ENCODE peak calls at places on chromosome 22, in five cellular contexts. X is keratinocyte, R is pancreas, E is psoas muscle, A is tibial nerve. B is an unnamed sample.

GRCh38 chr22:43733138-43733537 is 79.0 kb downstream of the EFCAB6 start:
- DNase-seq in A (no peak), X (no peak), E (no peak), R (no peak), B (no peak)

GRCh38 chr22:16917144-16918003 is 90.6 kb downstream of the GAB4 start:
- DNase-seq in R (no peak), A (peak; percentile 73), X (no peak), E (peak; percentile 71), B (peak; percentile 42)

GRCh38 chr22:35637943-35638342 is 10.3 kb upstream of the APOL6 start:
- DNase-seq in A (no peak), X (no peak), E (no peak), R (no peak), B (no peak)

GRCh38 chr22:30425616-30426394 is at the start of gene MTFP1:
- DNase-seq in X (no peak), R (peak; percentile 87), A (peak; percentile 25), E (peak; percentile 74), B (peak; percentile 52)

GRCh38 chr22:35330258-35330861 is 30.7 kb downstream of the TOM1 start:
- DNase-seq in X (no peak), A (peak; percentile 91), R (peak; percentile 32), E (peak; percentile 92), B (peak; percentile 54)

GRCh38 chr22:44335903-44336803 is 23.4 kb upstream of the SHISAL1 start:
- DNase-seq in E (no peak), A (no peak), R (no peak), X (no peak), B (no peak)

GRCh38 chr22:43852605-43853327 is 9.5 kb downstream of the SULT4A1 start:
- DNase-seq in A (no peak), R (no peak), X (no peak), E (peak; percentile 52), B (no peak)

GRCh38 chr22:17807571-17808410 is 33.5 kb upstream of the BID start:
- DNase-seq in E (peak; percentile 83), R (peak; percentile 53), X (no peak), A (no peak), B (no peak)

GRCh38 chr22:44701824-44702478 is at the start of gene PRR5:
- DNase-seq in R (peak; percentile 94), A (peak; percentile 49), E (peak; percentile 85), X (peak; percentile 48), B (peak; percentile 89)

GRCh38 chr22:37728620-37729019 is 31.8 kb downstream of the TRIOBP start:
- DNase-seq in R (no peak), E (no peak), X (no peak), A (no peak), B (no peak)
- H3K27ac ChIP-seq in R (no peak overlapping the region), E (no peak overlapping the region), X (no peak overlapping the region), A (peak overlapping the region; percentile 67), B (no peak overlapping the region)

GRCh38 chr22:46454910-46455269 is 82.5 kb downstream of the CELSR1 start:
- DNase-seq in X (peak; percentile 77), A (no peak), E (no peak), R (peak; percentile 4), B (no peak)

GRCh38 chr22:46454233-46454909 is 83.0 kb downstream of the CELSR1 start:
- DNase-seq in E (no peak), R (peak; percentile 38), X (no peak), A (no peak), B (no peak)

GRCh38 chr22:46453006-46453828 is 84.2 kb downstream of the CELSR1 start:
- DNase-seq in R (peak; percentile 72), X (peak; percentile 60), E (no peak), A (no peak), B (no peak)

GRCh38 chr22:46452195-46453005 is 85.0 kb downstream of the CELSR1 start:
- DNase-seq in X (no peak), E (no peak), R (peak; percentile 31), A (no peak), B (no peak)

DNA sequence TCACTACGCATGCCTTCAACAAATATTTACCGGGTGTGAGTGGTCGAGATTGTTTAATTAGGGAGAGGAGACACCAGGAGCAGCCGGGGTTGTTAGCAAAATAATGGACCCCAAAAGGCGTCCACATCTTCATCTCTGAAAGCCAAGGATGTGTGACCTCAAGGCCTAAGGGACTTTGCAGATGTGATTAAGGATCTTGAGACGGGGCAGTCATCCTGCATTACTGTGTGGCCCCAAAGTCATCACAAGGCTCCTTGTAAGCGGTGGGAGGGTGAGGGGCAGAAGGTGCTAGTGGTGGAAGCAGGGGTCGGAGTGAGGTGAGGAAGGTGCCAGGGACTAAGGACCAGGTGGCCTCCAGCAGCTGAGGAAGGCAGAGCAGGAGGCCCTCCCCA is 83.6 kb downstream of the CELSR1 start:
- DNase-seq in R (no peak), E (no peak), A (no peak), X (no peak), B (no peak)
- H3K4me1 ChIP-seq in R (no peaks in the 10 kb centered on the region), E (no peaks in the 10 kb centered on the region), A (no peaks in the 10 kb centered on the region), X (peaks cover 76% of the 10 kb centered on the region), B (no peaks in the 10 kb centered on the region)

GRCh38 chr22:25403752-25404471 is 160.6 kb upstream of the GRK3 start:
- DNase-seq in E (no peak), A (no peak), X (no peak), R (no peak), B (no peak)

GRCh38 chr22:25404556-25404922 is 159.9 kb upstream of the GRK3 start:
- DNase-seq in E (no peak), A (no peak), R (peak; percentile 82), X (no peak), B (no peak)

GRCh38 chr22:25402501-25403283 is 161.8 kb upstream of the GRK3 start:
- DNase-seq in E (no peak), X (no peak), R (no peak), A (no peak), B (no peak)

GRCh38 chr22:25402160-25402500 is 162.3 kb upstream of the GRK3 start:
- DNase-seq in X (no peak), E (no peak), R (no peak), A (no peak), B (no peak)

GRCh38 chr22:25403284-25403606 is 161.2 kb upstream of the GRK3 start:
- DNase-seq in E (no peak), R (no peak), A (no peak), X (no peak), B (no peak)
- TF ChIP-seq CTCF in E (no peak), R (no peak), A (no peak), X (no peak), B (no peak)

GRCh38 chr22:24302591-24302990 is 32.0 kb downstream of the SPECC1L start:
- DNase-seq in R (no peak), E (no peak), A (no peak), X (no peak), B (no peak)
- H3K27ac ChIP-seq in R (peak overlapping the region; percentile 44), E (peak overlapping the region; percentile 74), A (peak overlapping the region; percentile 46), X (no peak overlapping the region), B (no peak overlapping the region)

GRCh38 chr22:23533328-23533762 is 46.7 kb downstream of the IGLL1 start:
- DNase-seq in E (peak; percentile 32), X (no peak), A (no peak), R (peak; percentile 37), B (no peak)

GRCh38 chr22:23534851-23535717 is 45.0 kb downstream of the IGLL1 start:
- DNase-seq in R (no peak), E (peak; percentile 44), A (no peak), X (no peak), B (no peak)

GRCh38 chr22:23533771-23534191 is 46.3 kb downstream of the IGLL1 start:
- DNase-seq in E (no peak), A (no peak), R (peak; percentile 9), X (no peak), B (no peak)

GRCh38 chr22:23532756-23533155 is 47.3 kb downstream of the IGLL1 start:
- DNase-seq in X (no peak), A (no peak), R (peak; percentile 24), E (no peak), B (no peak)

DNA sequence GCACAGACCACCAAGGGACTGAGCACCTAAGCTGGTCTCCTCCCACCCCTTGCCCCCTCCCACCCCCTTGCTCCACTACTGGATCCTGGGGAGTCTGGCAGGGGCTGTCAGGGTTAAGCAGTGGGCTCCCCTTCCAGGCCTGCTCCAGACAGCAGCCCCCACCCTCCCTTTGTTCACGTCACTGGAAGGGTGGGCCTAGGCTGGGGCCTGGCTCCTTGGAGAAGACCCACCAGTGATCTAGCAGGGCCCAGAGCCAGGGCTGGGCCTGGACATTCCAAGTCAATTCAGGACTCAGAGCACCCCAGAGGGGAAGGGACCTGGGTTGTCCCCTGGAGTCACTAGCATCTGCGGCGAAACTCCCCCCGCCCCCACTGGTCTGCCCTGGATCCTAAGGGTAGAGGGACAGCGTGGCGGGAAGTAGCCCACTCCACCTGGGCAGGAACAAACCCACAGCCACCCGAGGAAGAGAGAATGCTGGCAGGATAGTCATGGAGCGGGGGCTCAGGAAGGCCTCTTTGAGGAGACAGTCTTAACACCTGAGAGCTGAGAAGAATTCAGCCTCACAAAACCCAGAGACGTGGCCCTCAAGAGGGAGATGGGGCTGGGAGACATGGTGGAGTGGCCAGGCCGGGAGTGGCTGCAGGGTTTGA is 45.8 kb downstream of the IGLL1 start:
- DNase-seq in A (no peak), R (no peak), E (peak; percentile 41), X (no peak), B (no peak)
- H3K4me1 ChIP-seq in A (no peaks in the 10 kb centered on the region), R (no peaks in the 10 kb centered on the region), E (no peaks in the 10 kb centered on the region), X (no peaks in the 10 kb centered on the region), B (no peaks in the 10 kb centered on the region)

DNA sequence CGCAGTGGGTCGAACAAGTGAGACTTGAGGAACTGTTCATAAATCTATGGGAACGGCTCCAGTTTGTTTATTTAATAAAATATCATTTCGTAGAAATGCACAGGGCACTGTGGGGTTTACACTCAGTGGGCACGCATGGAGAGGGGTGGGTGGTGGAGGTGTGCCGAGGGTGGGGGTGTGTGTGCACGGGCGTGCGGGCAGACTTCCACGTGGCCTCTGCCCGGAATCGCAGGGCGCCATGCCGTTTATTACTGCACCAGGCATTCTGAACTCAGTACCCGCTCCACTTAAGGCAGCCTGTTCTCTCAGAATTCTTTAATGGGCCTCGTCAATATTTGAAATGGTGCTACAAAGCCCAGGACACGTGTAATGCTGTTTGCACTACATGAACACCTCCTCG is 257.4 kb downstream of the MIAT start:
- DNase-seq in E (no peak), A (no peak), R (no peak), X (no peak), B (no peak)
- TF ChIP-seq CTCF in E (no peak), A (no peak), R (no peak), X (no peak), B (no peak)

DNA sequence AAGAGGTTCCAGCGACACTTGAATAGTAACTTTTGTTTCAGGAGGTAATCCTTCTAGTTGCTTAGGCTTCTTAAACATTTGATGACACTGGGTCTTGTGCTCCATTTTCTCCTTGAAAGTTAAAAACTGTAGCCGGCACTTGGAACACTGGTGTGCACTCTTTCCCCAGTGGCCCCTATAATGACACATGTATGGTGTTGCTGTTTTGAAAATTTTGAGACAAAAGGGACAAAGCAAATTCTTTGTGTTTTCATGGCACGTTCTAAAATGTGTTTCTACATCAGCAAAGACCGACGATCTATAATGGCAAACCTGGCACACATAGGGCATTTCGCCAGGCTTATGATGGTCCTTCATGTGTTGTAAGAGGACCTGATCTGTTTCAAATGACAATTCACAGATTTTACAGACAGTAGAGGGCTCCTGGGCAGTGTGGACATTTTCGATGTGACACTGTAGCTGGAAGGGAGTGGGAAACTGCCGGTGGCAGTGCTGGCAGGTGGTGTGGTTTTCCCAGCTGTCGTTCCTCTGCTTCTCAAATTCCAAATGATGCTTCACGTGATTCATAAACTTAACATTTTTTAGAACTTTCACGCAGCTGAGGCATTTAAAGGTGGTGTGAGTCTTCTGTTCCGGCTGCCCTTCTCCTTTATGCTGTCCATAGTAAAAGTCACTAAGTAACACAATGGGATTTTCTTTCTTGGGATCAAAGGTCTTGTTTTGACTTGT is 20.5 kb downstream of the ZNF280B start:
- DNase-seq in E (no peak), A (no peak), X (no peak), R (no peak), B (no peak)
- H3K27ac ChIP-seq in E (no peak overlapping the region), A (no peak overlapping the region), X (no peak overlapping the region), R (no peak overlapping the region), B (no peak overlapping the region)

B was measured in CD8-positive, alpha-beta T cell.